ENCODE peak calls at places on chromosomes 12 and 14, in five cellular contexts. L is stimulated activated CD4-positive, alpha-beta T cell treated with anti-CD3 and anti-CD28 coated beads, TNF-alpha, amount 100 ng/mL, for 1 hour; C is T-cell; Y is AG09319; Z is tibial artery. F is an unnamed sample.

GRCh38 chr14:23182372-23183014 is 967 bp downstream of the SLC7A8 start:
- DNase-seq in L (no peak), C (peak), Y (no peak), Z (peak), F (no peak)

GRCh38 chr14:55077691-55078151 is 26.3 kb downstream of the MAPK1IP1L start:
- DNase-seq in L (no peak), C (no peak), Y (no peak), Z (no peak), F (no peak)

GRCh38 chr14:100484531-100485267 is 102.5 kb downstream of the BEGAIN start:
- DNase-seq in L (no peak), C (no peak), Y (no peak), Z (no peak), F (no peak)

GRCh38 chr14:34501004-34501580 is 38.4 kb downstream of the EAPP start:
- DNase-seq in L (no peak), C (no peak), Y (no peak), Z (no peak), F (no peak)

GRCh38 chr12:91732086-91732485 is 413.6 kb downstream of the BTG1 start:
- DNase-seq in L (no peak), C (no peak), Y (no peak), Z (no peak), F (no peak)

GRCh38 chr14:102928412-102929348 is 6.2 kb downstream of the AMN start:
- DNase-seq in L (peak), C (peak), Y (no peak), Z (no peak), F (peak)

GRCh38 chr14:52013984-52014600 is 24.7 kb downstream of the RTRAF start:
- DNase-seq in L (no peak), C (no peak), Y (no peak), Z (no peak), F (no peak)

GRCh38 chr12:4763549-4763948 is 43.3 kb downstream of the GALNT8 start:
- DNase-seq in L (no peak), C (no peak), Y (no peak), Z (no peak), F (no peak)

GRCh38 chr14:74510955-74511354 is 17.4 kb downstream of the ISCA2 start:
- DNase-seq in L (no peak), C (no peak), Y (no peak), Z (peak), F (no peak)

GRCh38 chr12:10623131-10623530 is 9.7 kb upstream of the MAGOHB start:
- DNase-seq in L (no peak), C (no peak), Y (no peak), Z (no peak), F (no peak)

GRCh38 chr14:74526854-74527585 is 33.5 kb downstream of the ISCA2 start:
- DNase-seq in L (no peak), C (no peak), Y (no peak), Z (no peak), F (no peak)

GRCh38 chr14:74976264-74977113 is 21.1 kb upstream of the PGF start:
- DNase-seq in L (no peak), C (no peak), Y (no peak), Z (peak), F (no peak)

GRCh38 chr12:84738481-84738972 is 174.1 kb downstream of the SLC6A15 start:
- DNase-seq in L (no peak), C (no peak), Y (no peak), Z (no peak), F (no peak)

GRCh38 chr12:26971963-26972362 is 33.7 kb downstream of the FGFR1OP2 start:
- DNase-seq in L (peak), C (peak), Y (no peak), Z (no peak), F (peak)

GRCh38 chr12:59115526-59115925 is 195.2 kb upstream of the LRIG3 start:
- DNase-seq in L (no peak), C (no peak), Y (peak), Z (no peak), F (no peak)

GRCh38 chr14:50469982-50470381 is 62.4 kb downstream of the MAP4K5 start:
- DNase-seq in L (no peak), C (no peak), Y (no peak), Z (no peak), F (no peak)

GRCh38 chr14:23160924-23161522 is 22.4 kb downstream of the SLC7A8 start:
- DNase-seq in L (no peak), C (no peak), Y (peak), Z (no peak), F (no peak)

GRCh38 chr12:843609-844008 is 91.2 kb downstream of the WNK1 start:
- DNase-seq in L (no peak), C (no peak), Y (no peak), Z (no peak), F (no peak)

GRCh38 chr12:14065094-14065493 is 83.7 kb upstream of the GRIN2B start:
- DNase-seq in L (no peak), C (no peak), Y (no peak), Z (no peak), F (no peak)